ENCODE peak calls at places on chromosomes 2 and 18, in six cellular contexts. One of them, this sample, is unnamed.

GRCh38 chr2:76731157-76731556 is 791.0 kb downstream of the LRRTM4 start:
- DNase-seq in HCT116: no peak
- DNase-seq in SK-N-SH: no peak
- DNase-seq in HepG2: no peak
- DNase-seq in K562: no peak
- DNase-seq in H1: no peak
- DNase-seq in this sample: no peak

GRCh38 chr18:45014047-45014501 is 333.4 kb downstream of the SETBP1 start:
- DNase-seq in HCT116: no peak
- DNase-seq in SK-N-SH: peak
- DNase-seq in K562: no peak
- DNase-seq in HepG2: no peak
- DNase-seq in H1: no peak
- DNase-seq in this sample: no peak

GRCh38 chr2:190119257-190119656 is 56.7 kb upstream of the MSTN start:
- DNase-seq in SK-N-SH: no peak
- DNase-seq in HepG2: no peak
- DNase-seq in HCT116: no peak
- DNase-seq in K562: no peak
- DNase-seq in H1: peak
- DNase-seq in this sample: no peak

GRCh38 chr18:57660961-57661360 is 39.3 kb upstream of the NARS1 start:
- DNase-seq in K562: peak
- DNase-seq in SK-N-SH: no peak
- DNase-seq in HepG2: no peak
- DNase-seq in HCT116: no peak
- DNase-seq in H1: no peak
- DNase-seq in this sample: no peak

GRCh38 chr2:30768708-30769580 is 38.3 kb downstream of the CAPN13 start:
- DNase-seq in H1: no peak
- DNase-seq in HCT116: no peak
- DNase-seq in HepG2: no peak
- DNase-seq in SK-N-SH: no peak
- DNase-seq in K562: no peak
- DNase-seq in this sample: no peak

GRCh38 chr2:169203952-169204351 is 134.6 kb downstream of the DHRS9 start:
- DNase-seq in HCT116: no peak
- DNase-seq in H1: no peak
- DNase-seq in HepG2: no peak
- DNase-seq in K562: no peak
- DNase-seq in SK-N-SH: no peak
- DNase-seq in this sample: peak

GRCh38 chr2:233818639-233819621 is 35.4 kb downstream of the HJURP start:
- DNase-seq in HCT116: no peak
- DNase-seq in SK-N-SH: no peak
- DNase-seq in K562: no peak
- DNase-seq in H1: no peak
- DNase-seq in HepG2: no peak
- DNase-seq in this sample: no peak

GRCh38 chr2:239015769-239016675 is 168.1 kb downstream of the TWIST2 start:
- DNase-seq in H1: no peak
- DNase-seq in SK-N-SH: no peak
- DNase-seq in HepG2: no peak
- DNase-seq in K562: no peak
- DNase-seq in HCT116: no peak
- DNase-seq in this sample: no peak

GRCh38 chr18:66749475-66750035 is 145.7 kb upstream of the CDH19 start:
- DNase-seq in HCT116: no peak
- DNase-seq in K562: no peak
- DNase-seq in H1: no peak
- DNase-seq in SK-N-SH: no peak
- DNase-seq in HepG2: no peak
- DNase-seq in this sample: no peak

GRCh38 chr2:69742170-69742952 is 427 bp downstream of the ANXA4 start:
- DNase-seq in HepG2: no peak
- DNase-seq in K562: no peak
- DNase-seq in SK-N-SH: peak
- DNase-seq in HCT116: no peak
- DNase-seq in H1: peak
- DNase-seq in this sample: no peak

GRCh38 chr2:120934891-120935338 is 199.2 kb downstream of the GLI2 start:
- DNase-seq in SK-N-SH: no peak
- DNase-seq in HCT116: peak
- DNase-seq in H1: no peak
- DNase-seq in HepG2: peak
- DNase-seq in K562: no peak
- DNase-seq in this sample: no peak

GRCh38 chr2:129004940-129005490 is 686.3 kb upstream of the HS6ST1 start:
- DNase-seq in K562: no peak
- DNase-seq in HCT116: no peak
- DNase-seq in HepG2: no peak
- DNase-seq in SK-N-SH: no peak
- DNase-seq in H1: no peak
- DNase-seq in this sample: no peak

GRCh38 chr2:20189299-20189931 is 35.5 kb downstream of the SDC1 start:
- DNase-seq in H1: no peak
- DNase-seq in K562: no peak
- DNase-seq in SK-N-SH: no peak
- DNase-seq in HCT116: no peak
- DNase-seq in HepG2: no peak
- DNase-seq in this sample: no peak
- TF ChIP-seq JUND in H1: no peak
- TF ChIP-seq JUND in K562: no peak
- TF ChIP-seq JUND in SK-N-SH: no peak
- TF ChIP-seq JUND in HCT116: no peak
- TF ChIP-seq JUND in HepG2: no peak
- TF ChIP-seq JUND in this sample: no peak

GRCh38 chr2:160871953-160872352 is 288.3 kb upstream of the TANK start:
- DNase-seq in SK-N-SH: no peak
- DNase-seq in K562: no peak
- DNase-seq in HCT116: no peak
- DNase-seq in HepG2: peak
- DNase-seq in H1: no peak
- DNase-seq in this sample: no peak

GRCh38 chr2:160869411-160869810 is 290.8 kb upstream of the TANK start:
- DNase-seq in HepG2: no peak
- DNase-seq in H1: no peak
- DNase-seq in HCT116: no peak
- DNase-seq in K562: no peak
- DNase-seq in SK-N-SH: no peak
- DNase-seq in this sample: no peak

GRCh38 chr2:160868891-160869290 is 291.3 kb upstream of the TANK start:
- DNase-seq in HepG2: no peak
- DNase-seq in SK-N-SH: no peak
- DNase-seq in K562: no peak
- DNase-seq in H1: no peak
- DNase-seq in HCT116: no peak
- DNase-seq in this sample: no peak

GRCh38 chr2:160876029-160876428 is 284.2 kb upstream of the TANK start:
- DNase-seq in HCT116: no peak
- DNase-seq in HepG2: no peak
- DNase-seq in H1: no peak
- DNase-seq in K562: no peak
- DNase-seq in SK-N-SH: peak
- DNase-seq in this sample: peak

DNA sequence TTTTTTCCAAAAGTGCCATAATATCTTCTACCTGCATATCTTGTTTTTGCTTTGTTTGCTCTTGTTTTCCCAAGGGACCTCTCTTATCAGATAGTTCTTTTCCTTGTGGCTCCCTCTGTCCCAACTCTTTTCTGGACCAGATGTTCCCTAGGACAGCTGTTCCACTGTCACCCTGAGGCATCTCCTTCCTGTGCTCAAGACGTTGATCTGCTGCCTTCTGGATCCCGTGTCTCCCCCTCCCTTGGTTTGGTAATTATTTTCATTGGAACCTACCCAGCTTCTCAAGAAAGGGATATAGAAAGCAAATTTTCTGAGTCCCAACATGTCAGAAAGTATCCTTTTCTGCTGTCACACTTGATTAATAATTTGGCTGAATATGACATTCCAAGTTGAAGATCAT is 289.1 kb upstream of the TANK start:
- DNase-seq in H1: no peak
- DNase-seq in HepG2: no peak
- DNase-seq in HCT116: no peak
- DNase-seq in SK-N-SH: no peak
- DNase-seq in K562: no peak
- DNase-seq in this sample: no peak
- TF ChIP-seq JUND in H1: no peak
- TF ChIP-seq JUND in HepG2: no peak
- TF ChIP-seq JUND in HCT116: no peak
- TF ChIP-seq JUND in SK-N-SH: no peak
- TF ChIP-seq JUND in K562: no peak
- TF ChIP-seq JUND in this sample: no peak

DNA sequence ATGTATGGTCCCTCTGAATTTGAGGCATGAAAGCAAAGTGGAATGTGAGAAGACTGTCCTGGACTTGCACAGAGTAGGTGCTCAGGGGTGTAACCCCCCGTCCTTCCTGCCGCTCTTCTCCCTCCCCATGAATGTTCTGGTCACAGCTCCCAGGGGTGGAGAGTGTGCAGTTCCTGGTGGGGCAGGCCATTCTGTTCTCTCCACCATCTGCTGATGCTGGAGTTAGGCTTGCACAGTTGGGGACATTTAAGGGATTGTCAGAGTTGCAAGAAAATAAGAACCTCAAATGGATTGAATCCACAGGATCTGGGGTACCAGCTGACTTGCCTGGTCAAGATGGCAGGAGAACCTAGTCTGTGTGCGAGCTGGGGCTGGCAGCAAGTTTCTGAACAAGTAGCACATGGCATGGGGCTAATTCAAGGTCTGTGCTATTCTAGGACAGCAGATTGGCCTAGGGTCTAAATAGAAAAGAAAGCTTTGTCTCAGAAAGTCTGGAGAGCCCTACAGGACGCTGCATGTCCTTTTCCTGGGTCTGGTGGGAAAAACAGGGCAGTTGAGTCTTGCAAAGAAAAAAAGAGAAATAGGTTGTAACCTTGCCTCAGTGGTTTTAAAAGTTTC is 60.8 kb upstream of the TXNDC2 start:
- DNase-seq in H1: no peak
- DNase-seq in SK-N-SH: no peak
- DNase-seq in HepG2: no peak
- DNase-seq in K562: no peak
- DNase-seq in HCT116: no peak
- DNase-seq in this sample: no peak
- TF ChIP-seq JUND in H1: no peak
- TF ChIP-seq JUND in SK-N-SH: no peak
- TF ChIP-seq JUND in HepG2: no peak
- TF ChIP-seq JUND in K562: no peak
- TF ChIP-seq JUND in HCT116: no peak
- TF ChIP-seq JUND in this sample: no peak

GRCh38 chr2:39738941-39739340 is 40.1 kb downstream of the THUMPD2 start:
- DNase-seq in HepG2: no peak
- DNase-seq in HCT116: no peak
- DNase-seq in H1: no peak
- DNase-seq in SK-N-SH: no peak
- DNase-seq in K562: no peak
- DNase-seq in this sample: no peak
- TF ChIP-seq JUND in HepG2: no peak
- TF ChIP-seq JUND in HCT116: no peak
- TF ChIP-seq JUND in H1: no peak
- TF ChIP-seq JUND in SK-N-SH: no peak
- TF ChIP-seq JUND in K562: no peak
- TF ChIP-seq JUND in this sample: no peak

DNA sequence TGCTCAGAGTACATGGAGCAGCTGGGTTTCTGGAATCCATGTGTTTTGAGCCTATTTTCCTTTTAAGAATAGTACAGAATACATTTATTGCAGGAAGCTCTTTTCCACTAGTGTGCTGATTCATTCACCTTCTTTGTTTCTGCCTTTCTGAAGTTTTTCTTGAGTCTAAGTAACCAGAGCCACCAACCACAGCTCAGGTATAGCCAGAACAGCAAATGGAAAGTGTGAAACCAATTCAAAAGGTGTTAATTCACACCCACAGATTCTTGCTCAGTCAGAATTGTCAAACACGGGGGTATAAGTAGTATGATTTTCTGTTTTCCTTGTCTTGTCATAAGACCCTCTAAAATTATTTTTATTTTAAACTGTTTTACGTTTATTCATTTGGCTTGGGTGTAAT is 75.9 kb upstream of the DYNAP start:
- DNase-seq in HCT116: no peak
- DNase-seq in HepG2: no peak
- DNase-seq in H1: no peak
- DNase-seq in SK-N-SH: no peak
- DNase-seq in K562: no peak
- DNase-seq in this sample: no peak
- TF ChIP-seq JUND in HCT116: no peak
- TF ChIP-seq JUND in HepG2: no peak
- TF ChIP-seq JUND in H1: no peak
- TF ChIP-seq JUND in SK-N-SH: no peak
- TF ChIP-seq JUND in K562: no peak
- TF ChIP-seq JUND in this sample: no peak

This sample was measured in T47D.